ENCODE peak calls at places on chromosomes 6 and 20, in four cellular contexts. One of them, this sample, is unnamed.

GRCh38 chr6:7732219-7732618 is 6.3 kb downstream of the BMP6 start:
- DNase-seq in K562: no peak
- DNase-seq in HepG2: no peak
- DNase-seq in GM12878: no peak
- DNase-seq in this sample: no peak

GRCh38 chr6:40930555-40930954 is 108.5 kb downstream of the UNC5CL start:
- DNase-seq in K562: peak
- DNase-seq in HepG2: no peak
- DNase-seq in GM12878: no peak
- DNase-seq in this sample: no peak

GRCh38 chr20:52731086-52731485 is 241.1 kb upstream of the TSHZ2 start:
- DNase-seq in K562: no peak
- DNase-seq in HepG2: no peak
- DNase-seq in GM12878: no peak
- DNase-seq in this sample: no peak

GRCh38 chr6:44342489-44342888 is at the start of gene SPATS1:
- DNase-seq in K562: no peak
- DNase-seq in HepG2: no peak
- DNase-seq in GM12878: no peak
- DNase-seq in this sample: no peak

GRCh38 chr6:20906938-20907337 is 372.7 kb downstream of the CDKAL1 start:
- DNase-seq in K562: no peak
- DNase-seq in HepG2: no peak
- DNase-seq in GM12878: no peak
- DNase-seq in this sample: no peak

GRCh38 chr6:83514877-83515466 is 2.6 kb downstream of the PRSS35 start:
- DNase-seq in K562: peak
- DNase-seq in HepG2: peak
- DNase-seq in GM12878: peak
- DNase-seq in this sample: peak

GRCh38 chr6:33320315-33321181 is 3.0 kb upstream of the ZBTB22 start:
- DNase-seq in K562: no peak
- DNase-seq in HepG2: no peak
- DNase-seq in GM12878: no peak
- DNase-seq in this sample: no peak

GRCh38 chr6:53506872-53507271 is 38.0 kb downstream of the GCLC start:
- DNase-seq in K562: no peak
- DNase-seq in HepG2: no peak
- DNase-seq in GM12878: no peak
- DNase-seq in this sample: no peak

GRCh38 chr20:49759266-49759950 is 45.7 kb upstream of the B4GALT5 start:
- DNase-seq in K562: no peak
- DNase-seq in HepG2: no peak
- DNase-seq in GM12878: no peak
- DNase-seq in this sample: no peak

GRCh38 chr6:157447735-157448134 is 66.7 kb downstream of the ZDHHC14 start:
- DNase-seq in K562: no peak
- DNase-seq in HepG2: no peak
- DNase-seq in GM12878: no peak
- DNase-seq in this sample: no peak

GRCh38 chr20:37090357-37090871 is 5.4 kb downstream of the RBL1 start:
- DNase-seq in K562: no peak
- DNase-seq in HepG2: no peak
- DNase-seq in GM12878: no peak
- DNase-seq in this sample: no peak

GRCh38 chr20:54170026-54170471 is 3.7 kb downstream of the CYP24A1 start:
- DNase-seq in K562: no peak
- DNase-seq in HepG2: no peak
- DNase-seq in GM12878: no peak
- DNase-seq in this sample: no peak

GRCh38 chr20:10982692-10983091 is 308.9 kb upstream of the JAG1 start:
- DNase-seq in K562: no peak
- DNase-seq in HepG2: peak
- DNase-seq in GM12878: no peak
- DNase-seq in this sample: no peak

GRCh38 chr6:112939543-112939942 is 592.4 kb downstream of the RFPL4B start:
- DNase-seq in K562: no peak
- DNase-seq in HepG2: no peak
- DNase-seq in GM12878: no peak
- DNase-seq in this sample: no peak

GRCh38 chr6:36349240-36349639 is 12.6 kb upstream of the BNIP5 start:
- DNase-seq in K562: no peak
- DNase-seq in HepG2: no peak
- DNase-seq in GM12878: no peak
- DNase-seq in this sample: no peak

GRCh38 chr6:87968435-87969278 is 79.0 kb upstream of the SPACA1 start:
- DNase-seq in K562: no peak
- DNase-seq in HepG2: no peak
- DNase-seq in GM12878: no peak
- DNase-seq in this sample: peak

GRCh38 chr6:2028457-2029038 is 216.9 kb downstream of the GMDS start:
- DNase-seq in K562: no peak
- DNase-seq in HepG2: no peak
- DNase-seq in GM12878: peak
- DNase-seq in this sample: no peak

GRCh38 chr6:68094070-68094469 is 541.0 kb upstream of the ADGRB3 start:
- DNase-seq in K562: no peak
- DNase-seq in HepG2: no peak
- DNase-seq in GM12878: peak
- DNase-seq in this sample: no peak

GRCh38 chr6:41548098-41548840 is 2.1 kb downstream of the FOXP4 start:
- DNase-seq in K562: no peak
- DNase-seq in HepG2: no peak
- DNase-seq in GM12878: no peak
- DNase-seq in this sample: no peak

GRCh38 chr20:19880256-19881079 is 122.4 kb downstream of the RIN2 start:
- DNase-seq in K562: no peak
- DNase-seq in HepG2: peak
- DNase-seq in GM12878: no peak
- DNase-seq in this sample: no peak

GRCh38 chr6:108798672-108799355 is 49.4 kb upstream of the ARMC2 start:
- DNase-seq in K562: no peak
- DNase-seq in HepG2: no peak
- DNase-seq in GM12878: no peak
- DNase-seq in this sample: no peak

GRCh38 chr20:25676164-25676809 is 20.4 kb downstream of the ZNF337 start:
- DNase-seq in K562: no peak
- DNase-seq in HepG2: peak
- DNase-seq in GM12878: no peak
- DNase-seq in this sample: no peak

GRCh38 chr20:52003976-52004375 is 187.6 kb downstream of the ZFP64 start:
- DNase-seq in K562: no peak
- DNase-seq in HepG2: no peak
- DNase-seq in GM12878: no peak
- DNase-seq in this sample: no peak

GRCh38 chr6:114083251-114083650 is 112.3 kb upstream of the HDAC2 start:
- DNase-seq in K562: no peak
- DNase-seq in HepG2: no peak
- DNase-seq in GM12878: no peak
- DNase-seq in this sample: no peak

GRCh38 chr6:89999154-89999553 is 104.9 kb downstream of the GJA10 start:
- DNase-seq in K562: peak
- DNase-seq in HepG2: no peak
- DNase-seq in GM12878: no peak
- DNase-seq in this sample: peak

GRCh38 chr6:112691289-112691688 is 344.2 kb downstream of the RFPL4B start:
- DNase-seq in K562: no peak
- DNase-seq in HepG2: no peak
- DNase-seq in GM12878: no peak
- DNase-seq in this sample: no peak

GRCh38 chr6:158538741-158539140 is 21.1 kb upstream of the TMEM181 start:
- DNase-seq in K562: no peak
- DNase-seq in HepG2: no peak
- DNase-seq in GM12878: no peak
- DNase-seq in this sample: no peak

GRCh38 chr6:951782-952181 is 258.8 kb upstream of the EXOC2 start:
- DNase-seq in K562: no peak
- DNase-seq in HepG2: no peak
- DNase-seq in GM12878: no peak
- DNase-seq in this sample: no peak

GRCh38 chr6:947235-947934 is 254.4 kb upstream of the EXOC2 start:
- DNase-seq in K562: no peak
- DNase-seq in HepG2: no peak
- DNase-seq in GM12878: no peak
- DNase-seq in this sample: no peak

GRCh38 chr6:946546-946945 is 253.6 kb upstream of the EXOC2 start:
- DNase-seq in K562: no peak
- DNase-seq in HepG2: no peak
- DNase-seq in GM12878: no peak
- DNase-seq in this sample: no peak
- TF ChIP-seq TARDBP in K562: no peak
- TF ChIP-seq TARDBP in HepG2: no peak
- TF ChIP-seq TARDBP in GM12878: no peak
- TF ChIP-seq TARDBP in this sample: no peak

GRCh38 chr6:120774275-120774674 is 560.0 kb downstream of the TBC1D32 start:
- DNase-seq in K562: no peak
- DNase-seq in HepG2: no peak
- DNase-seq in GM12878: no peak
- DNase-seq in this sample: no peak

DNA sequence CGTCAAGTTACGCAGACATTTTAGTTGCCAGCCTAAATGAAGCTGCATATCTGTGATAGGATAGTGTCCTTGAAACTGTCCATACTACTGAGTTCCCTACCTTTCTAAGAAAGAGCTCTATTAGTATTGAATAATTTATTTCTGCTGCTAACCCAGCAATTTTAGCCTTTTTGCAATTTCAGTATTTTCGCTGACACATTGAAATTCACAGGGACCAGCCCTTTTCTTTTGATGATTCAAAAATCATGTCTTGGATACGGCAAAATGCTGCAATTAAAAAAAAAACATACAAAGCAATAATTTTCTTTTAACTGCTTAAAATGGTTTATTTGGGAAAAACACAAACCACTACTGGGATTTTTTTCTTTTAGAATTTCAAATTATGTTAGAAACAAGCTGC is 563.3 kb downstream of the TBC1D32 start:
- DNase-seq in K562: no peak
- DNase-seq in HepG2: no peak
- DNase-seq in GM12878: no peak
- DNase-seq in this sample: no peak
- TF ChIP-seq TARDBP in K562: no peak
- TF ChIP-seq TARDBP in HepG2: no peak
- TF ChIP-seq TARDBP in GM12878: no peak
- TF ChIP-seq TARDBP in this sample: no peak

DNA sequence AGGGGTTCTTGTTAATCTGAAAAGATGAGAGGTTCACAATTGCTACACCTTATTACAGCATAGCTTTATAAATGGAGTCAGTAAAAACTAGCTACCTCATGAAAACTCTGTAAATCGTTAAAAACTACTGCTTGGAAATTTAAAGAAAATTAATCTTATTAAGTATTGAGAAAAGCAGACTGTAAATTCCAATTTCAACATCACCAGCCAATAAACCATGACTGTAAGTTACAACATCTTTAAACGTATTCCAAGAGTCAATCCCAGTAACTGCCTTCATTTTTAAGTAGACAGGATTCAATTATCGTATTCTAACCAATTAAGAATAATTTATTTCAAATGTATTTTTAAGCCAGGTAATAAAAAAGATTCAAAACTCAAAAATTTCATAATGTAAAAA is 70.3 kb downstream of the ATG5 start:
- DNase-seq in K562: no peak
- DNase-seq in HepG2: no peak
- DNase-seq in GM12878: no peak
- DNase-seq in this sample: no peak
- TF ChIP-seq TARDBP in K562: no peak
- TF ChIP-seq TARDBP in HepG2: no peak
- TF ChIP-seq TARDBP in GM12878: no peak
- TF ChIP-seq TARDBP in this sample: no peak

GRCh38 chr6:12163149-12163548 is 127.0 kb upstream of the EDN1 start:
- DNase-seq in K562: no peak
- DNase-seq in HepG2: no peak
- DNase-seq in GM12878: no peak
- DNase-seq in this sample: no peak
- TF ChIP-seq TARDBP in K562: no peak
- TF ChIP-seq TARDBP in HepG2: no peak
- TF ChIP-seq TARDBP in GM12878: no peak
- TF ChIP-seq TARDBP in this sample: no peak

GRCh38 chr6:127971386-127971785 is 70.5 kb upstream of the THEMIS start:
- DNase-seq in K562: no peak
- DNase-seq in HepG2: no peak
- DNase-seq in GM12878: no peak
- DNase-seq in this sample: no peak

GRCh38 chr6:127976111-127976510 is 75.3 kb upstream of the THEMIS start:
- DNase-seq in K562: no peak
- DNase-seq in HepG2: no peak
- DNase-seq in GM12878: no peak
- DNase-seq in this sample: no peak

GRCh38 chr6:127971945-127972391 is 71.1 kb upstream of the THEMIS start:
- DNase-seq in K562: no peak
- DNase-seq in HepG2: peak
- DNase-seq in GM12878: no peak
- DNase-seq in this sample: no peak

GRCh38 chr6:127969701-127970100 is 68.8 kb upstream of the THEMIS start:
- DNase-seq in K562: no peak
- DNase-seq in HepG2: no peak
- DNase-seq in GM12878: no peak
- DNase-seq in this sample: no peak

DNA sequence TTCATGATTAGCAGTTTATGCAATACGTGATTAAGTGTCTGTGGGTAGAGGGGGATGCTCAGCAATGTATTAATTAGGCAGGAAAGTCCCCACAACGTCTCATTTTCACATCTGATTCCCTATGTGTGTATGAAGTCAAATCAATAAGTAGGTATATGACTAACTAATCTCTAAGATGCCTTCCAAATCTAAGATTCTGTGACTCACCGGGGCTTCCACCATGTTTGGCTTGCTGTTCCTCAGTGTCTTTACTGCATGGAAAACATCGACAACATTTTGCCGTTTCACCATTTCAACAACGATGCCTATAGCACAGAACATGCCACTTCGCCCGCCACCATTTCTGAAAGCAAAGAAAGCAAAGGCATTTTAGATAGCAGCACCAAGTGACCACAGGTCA is 72.0 kb upstream of the THEMIS start:
- DNase-seq in K562: no peak
- DNase-seq in HepG2: no peak
- DNase-seq in GM12878: no peak
- DNase-seq in this sample: no peak
- TF ChIP-seq TARDBP in K562: no peak
- TF ChIP-seq TARDBP in HepG2: no peak
- TF ChIP-seq TARDBP in GM12878: no peak
- TF ChIP-seq TARDBP in this sample: no peak

GRCh38 chr6:15207923-15208322 is 37.9 kb upstream of the JARID2 start:
- DNase-seq in K562: no peak
- DNase-seq in HepG2: no peak
- DNase-seq in GM12878: no peak
- DNase-seq in this sample: no peak

GRCh38 chr6:15205321-15205720 is 40.5 kb upstream of the JARID2 start:
- DNase-seq in K562: no peak
- DNase-seq in HepG2: no peak
- DNase-seq in GM12878: no peak
- DNase-seq in this sample: no peak

GRCh38 chr6:15206887-15207286 is 39.0 kb upstream of the JARID2 start:
- DNase-seq in K562: no peak
- DNase-seq in HepG2: no peak
- DNase-seq in GM12878: no peak
- DNase-seq in this sample: no peak
- TF ChIP-seq TARDBP in K562: no peak
- TF ChIP-seq TARDBP in HepG2: no peak
- TF ChIP-seq TARDBP in GM12878: no peak
- TF ChIP-seq TARDBP in this sample: no peak

GRCh38 chr20:34268851-34269668 is 27.8 kb downstream of the ASIP start:
- DNase-seq in K562: no peak
- DNase-seq in HepG2: no peak
- DNase-seq in GM12878: no peak
- DNase-seq in this sample: no peak
- TF ChIP-seq TARDBP in K562: no peak
- TF ChIP-seq TARDBP in HepG2: no peak
- TF ChIP-seq TARDBP in GM12878: no peak
- TF ChIP-seq TARDBP in this sample: no peak